ENCODE peak calls at places on chromosomes 3 and 15, in six cellular contexts. B, Z, Q, K, T and X are unnamed samples.

GRCh38 chr3:151009981-151010380 is 37.5 kb upstream of the CLRN1 start:
- DNase-seq in Q (no peak), B (no peak), Z (no peak), K (no peak), T (no peak), X (no peak)

GRCh38 chr3:24067483-24067882 is 122.4 kb downstream of the NR1D2 start:
- DNase-seq in K (no peak), Z (no peak), B (no peak), Q (no peak), T (no peak), X (no peak)

GRCh38 chr15:39184701-39185390 is 396.0 kb upstream of the THBS1 start:
- DNase-seq in K (no peak), B (no peak), Z (no peak), Q (no peak), T (no peak), X (no peak)

GRCh38 chr3:197353001-197353866 is 54.8 kb upstream of the DLG1 start:
- DNase-seq in B (no peak), Z (no peak), T (no peak), K (no peak), Q (no peak), X (no peak)

GRCh38 chr3:186213946-186214345 is 105.1 kb upstream of the ETV5 start:
- DNase-seq in K (no peak), B (peak; percentile 55), T (no peak), Q (no peak), Z (no peak), X (no peak)

GRCh38 chr3:108125550-108126071 is 34.8 kb upstream of the CD47 start:
- DNase-seq in T (peak; percentile 30), B (no peak), Z (peak; percentile 71), K (peak; percentile 64), Q (no peak), X (no peak)

GRCh38 chr3:171351676-171352075 is 108.5 kb downstream of the TNIK start:
- DNase-seq in K (no peak), Q (no peak), Z (no peak), T (no peak), B (peak; percentile 80), X (no peak)

GRCh38 chr3:55636300-55637195 is 149.4 kb upstream of the WNT5A start:
- DNase-seq in T (no peak), B (no peak), Z (no peak), Q (no peak), K (no peak), X (no peak)

GRCh38 chr3:103127737-103128136 is 692.9 kb downstream of the ZPLD1 start:
- DNase-seq in Q (no peak), T (no peak), B (no peak), K (no peak), Z (no peak), X (no peak)

GRCh38 chr3:87036671-87037070 is 45.7 kb upstream of the VGLL3 start:
- DNase-seq in Z (no peak), B (no peak), Q (no peak), K (no peak), T (no peak), X (no peak)

GRCh38 chr15:64490598-64491259 is 30.4 kb downstream of the ZNF609 start:
- DNase-seq in B (no peak), Q (no peak), T (no peak), K (no peak), Z (no peak), X (no peak)

GRCh38 chr15:23467110-23467600 is 20.1 kb upstream of the GOLGA6L2 start:
- DNase-seq in Q (no peak), T (no peak), Z (no peak), K (no peak), B (peak; percentile 73), X (no peak)

GRCh38 chr15:34725565-34725964 is 29.2 kb downstream of the GJD2 start:
- DNase-seq in T (no peak), B (no peak), Z (no peak), Q (no peak), K (no peak), X (no peak)

GRCh38 chr15:88288206-88288605 is 31.7 kb upstream of the NTRK3 start:
- DNase-seq in Z (no peak), K (no peak), T (no peak), Q (no peak), B (no peak), X (no peak)

GRCh38 chr3:15339786-15340215 is 7.4 kb upstream of the SH3BP5 start:
- DNase-seq in B (peak; percentile 74), Z (no peak), K (no peak), Q (no peak), T (no peak), X (no peak)

GRCh38 chr3:143484851-143485512 is 363.3 kb downstream of the SLC9A9 start:
- DNase-seq in Q (no peak), T (no peak), K (no peak), Z (no peak), B (no peak), X (no peak)

GRCh38 chr15:23912191-23912590 is 225.1 kb upstream of the NDN start:
- DNase-seq in Z (peak; percentile 17), T (no peak), Q (no peak), B (no peak), K (no peak), X (peak; percentile 31)

GRCh38 chr3:188510366-188510765 is 356.4 kb downstream of the LPP start:
- DNase-seq in Q (no peak), B (no peak), Z (no peak), K (no peak), T (no peak), X (no peak)

GRCh38 chr3:109268181-109268580 is 48.1 kb downstream of the DPPA2 start:
- DNase-seq in Z (no peak), K (no peak), T (no peak), B (no peak), Q (no peak), X (no peak)

GRCh38 chr15:63348392-63348791 is 33.3 kb downstream of the CA12 start:
- DNase-seq in T (no peak), K (no peak), Q (peak; percentile 64), B (peak; percentile 77), Z (no peak), X (no peak)

GRCh38 chr3:51819709-51820406 is 40.8 kb upstream of the IQCF6 start:
- DNase-seq in T (no peak), Q (no peak), Z (peak; percentile 43), K (no peak), B (no peak), X (no peak)

GRCh38 chr15:91853501-91853967 is at the start of gene SLCO3A1:
- DNase-seq in K (peak; percentile 78), T (peak; percentile 76), Z (peak; percentile 67), B (no peak), Q (peak; percentile 88), X (peak; percentile 61)